ENCODE peak calls at places on chromosome 1, in ten cellular contexts. J is kidney epithelial cell, N is psoas muscle, Z is MCF 10A, W is transverse colon, M is WTC11, Y is Caco-2, Q is cardiac fibroblast, X is RWPE1, K is heart left ventricle. B is an unnamed sample.

GRCh38 chr1:171251042-171251740 is 2.9 kb downstream of the FMO1 start:
- DNase-seq in J (no peak), N (no peak), Z (peak), W (peak), M (peak), Y (no peak), Q (peak), X (peak), K (no peak), B (no peak)

GRCh38 chr1:30111431-30111830 is 612.0 kb downstream of the MATN1 start:
- DNase-seq in J (peak), N (no peak), Z (peak), W (peak), M (peak), Y (peak), Q (peak), X (peak), K (no peak), B (peak)

GRCh38 chr1:169070547-169070946 is 35.9 kb upstream of the ATP1B1 start:
- DNase-seq in J (no peak), N (no peak), Z (no peak), W (no peak), M (no peak), Y (no peak), Q (no peak), X (no peak), K (no peak), B (no peak)

GRCh38 chr1:180155202-180155682 is 573 bp downstream of the QSOX1 start:
- DNase-seq in J (no peak), N (no peak), Z (peak), W (peak), M (peak), Y (no peak), Q (peak), X (no peak), K (no peak), B (peak)

GRCh38 chr1:202162049-202162417 is 1.6 kb upstream of the PTPN7 start:
- DNase-seq in J (no peak), N (no peak), Z (no peak), W (peak), M (no peak), Y (no peak), Q (no peak), X (no peak), K (no peak), B (no peak)

GRCh38 chr1:156464335-156464734 is 36.2 kb downstream of the MEF2D start:
- DNase-seq in J (no peak), N (no peak), Z (peak), W (no peak), M (no peak), Y (no peak), Q (peak), X (peak), K (peak), B (no peak)

GRCh38 chr1:28642056-28642846 is 616 bp downstream of the TAF12 start:
- DNase-seq in J (no peak), N (no peak), Z (no peak), W (no peak), M (no peak), Y (no peak), Q (no peak), X (peak), K (no peak), B (peak)

GRCh38 chr1:101253976-101254660 is 17.3 kb downstream of the S1PR1 start:
- DNase-seq in J (no peak), N (no peak), Z (peak), W (no peak), M (no peak), Y (no peak), Q (peak), X (no peak), K (no peak), B (no peak)

GRCh38 chr1:156106624-156107488 is 7.7 kb upstream of the LMNA start:
- DNase-seq in J (no peak), N (no peak), Z (no peak), W (no peak), M (peak), Y (peak), Q (peak), X (no peak), K (no peak), B (no peak)

GRCh38 chr1:38123356-38123755 is 76.8 kb upstream of the POU3F1 start:
- DNase-seq in J (no peak), N (no peak), Z (peak), W (no peak), M (no peak), Y (no peak), Q (no peak), X (peak), K (no peak), B (no peak)

GRCh38 chr1:51855624-51856023 is 22.9 kb downstream of the NRDC start:
- DNase-seq in J (no peak), N (no peak), Z (no peak), W (no peak), M (no peak), Y (no peak), Q (no peak), X (no peak), K (no peak), B (no peak)

GRCh38 chr1:12615916-12616708 is 1.9 kb downstream of the DHRS3 start:
- DNase-seq in J (no peak), N (peak), Z (peak), W (peak), M (peak), Y (peak), Q (peak), X (peak), K (peak), B (no peak)

GRCh38 chr1:209714338-209714737 is 9.7 kb downstream of the HSD11B1 start:
- DNase-seq in J (no peak), N (no peak), Z (no peak), W (no peak), M (no peak), Y (no peak), Q (no peak), X (no peak), K (no peak), B (no peak)

GRCh38 chr1:174160109-174160473 is 771 bp downstream of the RABGAP1L start:
- DNase-seq in J (peak), N (peak), Z (peak), W (peak), M (peak), Y (peak), Q (peak), X (peak), K (peak), B (peak)

GRCh38 chr1:66503841-66504470 is 30.0 kb upstream of the SGIP1 start:
- DNase-seq in J (no peak), N (no peak), Z (peak), W (peak), M (peak), Y (peak), Q (peak), X (peak), K (peak), B (peak)

GRCh38 chr1:85330206-85330605 is 53.8 kb upstream of the BCL10 start:
- DNase-seq in J (peak), N (no peak), Z (peak), W (no peak), M (no peak), Y (peak), Q (peak), X (peak), K (no peak), B (no peak)

GRCh38 chr1:116910379-116911165 is 856 bp downstream of the PTGFRN start:
- DNase-seq in J (no peak), N (peak), Z (peak), W (peak), M (peak), Y (peak), Q (no peak), X (peak), K (peak), B (peak)

GRCh38 chr1:14598007-14598497 is 433 bp upstream of the KAZN start:
- DNase-seq in J (no peak), N (no peak), Z (no peak), W (no peak), M (peak), Y (no peak), Q (no peak), X (no peak), K (no peak), B (peak)

GRCh38 chr1:237799762-237800474 is 90.8 kb downstream of the ZP4 start:
- DNase-seq in J (peak), N (no peak), Z (peak), W (peak), M (peak), Y (peak), Q (peak), X (peak), K (peak), B (peak)

GRCh38 chr1:186869829-186870228 is 41.1 kb downstream of the PLA2G4A start:
- DNase-seq in J (no peak), N (no peak), Z (no peak), W (no peak), M (no peak), Y (no peak), Q (no peak), X (no peak), K (no peak), B (no peak)

GRCh38 chr1:173429517-173430477 is 47.3 kb upstream of the PRDX6 start:
- DNase-seq in J (peak), N (peak), Z (peak), W (peak), M (peak), Y (peak), Q (peak), X (peak), K (peak), B (peak)

GRCh38 chr1:219788700-219789099 is 139.7 kb downstream of the SLC30A10 start:
- DNase-seq in J (no peak), N (no peak), Z (no peak), W (no peak), M (no peak), Y (no peak), Q (no peak), X (no peak), K (no peak), B (no peak)

GRCh38 chr1:207959141-207959825 is 48.4 kb upstream of the CD34 start:
- DNase-seq in J (no peak), N (peak), Z (no peak), W (peak), M (peak), Y (no peak), Q (peak), X (peak), K (peak), B (peak)

GRCh38 chr1:4002741-4003140 is 102.7 kb upstream of the C1orf174 start:
- DNase-seq in J (no peak), N (no peak), Z (no peak), W (no peak), M (no peak), Y (no peak), Q (no peak), X (no peak), K (no peak), B (no peak)

GRCh38 chr1:179820216-179820970 is 57.2 kb downstream of the TOR1AIP2 start:
- DNase-seq in J (no peak), N (no peak), Z (no peak), W (no peak), M (no peak), Y (no peak), Q (no peak), X (no peak), K (no peak), B (no peak)

GRCh38 chr1:26922901-26923300 is 1.4 kb downstream of the NUDC start:
- DNase-seq in J (no peak), N (no peak), Z (no peak), W (no peak), M (no peak), Y (no peak), Q (no peak), X (no peak), K (no peak), B (no peak)

GRCh38 chr1:11543392-11543791 is 64.4 kb downstream of the DISP3 start:
- DNase-seq in J (no peak), N (no peak), Z (no peak), W (no peak), M (no peak), Y (no peak), Q (no peak), X (no peak), K (no peak), B (no peak)

GRCh38 chr1:18581420-18581880 is 49.2 kb upstream of the PAX7 start:
- DNase-seq in J (no peak), N (peak), Z (peak), W (peak), M (peak), Y (no peak), Q (peak), X (peak), K (no peak), B (peak)

GRCh38 chr1:192639607-192640368 is 3.8 kb downstream of the RGS13 start:
- DNase-seq in J (peak), N (no peak), Z (peak), W (no peak), M (no peak), Y (no peak), Q (peak), X (peak), K (no peak), B (no peak)

GRCh38 chr1:230866171-230866811 is 2.0 kb downstream of the C1orf198 start:
- DNase-seq in J (no peak), N (no peak), Z (no peak), W (no peak), M (no peak), Y (no peak), Q (peak), X (no peak), K (no peak), B (no peak)

GRCh38 chr1:51729824-51730284 is 113.0 kb downstream of the OSBPL9 start:
- DNase-seq in J (no peak), N (no peak), Z (peak), W (no peak), M (no peak), Y (no peak), Q (peak), X (peak), K (no peak), B (no peak)

GRCh38 chr1:244964112-244964971 is 100.0 kb upstream of the HNRNPU start:
- DNase-seq in J (no peak), N (no peak), Z (peak), W (peak), M (no peak), Y (peak), Q (peak), X (no peak), K (no peak), B (no peak)

GRCh38 chr1:185284533-185285244 is 32.4 kb downstream of the IVNS1ABP start:
- DNase-seq in J (no peak), N (no peak), Z (no peak), W (no peak), M (no peak), Y (peak), Q (no peak), X (no peak), K (no peak), B (no peak)

GRCh38 chr1:185284106-185284505 is 32.9 kb downstream of the IVNS1ABP start:
- DNase-seq in J (no peak), N (no peak), Z (no peak), W (no peak), M (no peak), Y (no peak), Q (no peak), X (no peak), K (no peak), B (no peak)

GRCh38 chr1:185289880-185290279 is 27.2 kb downstream of the IVNS1ABP start:
- DNase-seq in J (no peak), N (no peak), Z (no peak), W (no peak), M (no peak), Y (no peak), Q (no peak), X (no peak), K (no peak), B (no peak)

GRCh38 chr1:185288435-185288834 is 28.6 kb downstream of the IVNS1ABP start:
- DNase-seq in J (no peak), N (no peak), Z (no peak), W (no peak), M (no peak), Y (no peak), Q (no peak), X (no peak), K (no peak), B (no peak)

GRCh38 chr1:185287451-185287850 is 29.6 kb downstream of the IVNS1ABP start:
- DNase-seq in J (no peak), N (no peak), Z (no peak), W (no peak), M (no peak), Y (no peak), Q (no peak), X (no peak), K (no peak), B (no peak)
- TF ChIP-seq CTCF in J (no peak), N (no peak), Z (no peak), W (no peak), M (no peak), Y (no peak), Q (no peak), X (no peak), K (no peak), B (no peak)

GRCh38 chr1:163060343-163061007 is 8.7 kb upstream of the RGS4 start:
- DNase-seq in J (no peak), N (no peak), Z (no peak), W (no peak), M (no peak), Y (no peak), Q (no peak), X (no peak), K (no peak), B (no peak)
- TF ChIP-seq CTCF in J (no peak), N (no peak), Z (no peak), W (no peak), M (no peak), Y (no peak), Q (no peak), X (no peak), K (no peak), B (no peak)

GRCh38 chr1:226100436-226101347 is 38.2 kb downstream of the H3-3A start:
- DNase-seq in J (no peak), N (no peak), Z (no peak), W (peak), M (peak), Y (no peak), Q (peak), X (no peak), K (peak), B (no peak)
- TF ChIP-seq CTCF in J (no peak), N (no peak), Z (no peak), W (no peak), M (no peak), Y (no peak), Q (no peak), X (no peak), K (no peak), B (no peak)

DNA sequence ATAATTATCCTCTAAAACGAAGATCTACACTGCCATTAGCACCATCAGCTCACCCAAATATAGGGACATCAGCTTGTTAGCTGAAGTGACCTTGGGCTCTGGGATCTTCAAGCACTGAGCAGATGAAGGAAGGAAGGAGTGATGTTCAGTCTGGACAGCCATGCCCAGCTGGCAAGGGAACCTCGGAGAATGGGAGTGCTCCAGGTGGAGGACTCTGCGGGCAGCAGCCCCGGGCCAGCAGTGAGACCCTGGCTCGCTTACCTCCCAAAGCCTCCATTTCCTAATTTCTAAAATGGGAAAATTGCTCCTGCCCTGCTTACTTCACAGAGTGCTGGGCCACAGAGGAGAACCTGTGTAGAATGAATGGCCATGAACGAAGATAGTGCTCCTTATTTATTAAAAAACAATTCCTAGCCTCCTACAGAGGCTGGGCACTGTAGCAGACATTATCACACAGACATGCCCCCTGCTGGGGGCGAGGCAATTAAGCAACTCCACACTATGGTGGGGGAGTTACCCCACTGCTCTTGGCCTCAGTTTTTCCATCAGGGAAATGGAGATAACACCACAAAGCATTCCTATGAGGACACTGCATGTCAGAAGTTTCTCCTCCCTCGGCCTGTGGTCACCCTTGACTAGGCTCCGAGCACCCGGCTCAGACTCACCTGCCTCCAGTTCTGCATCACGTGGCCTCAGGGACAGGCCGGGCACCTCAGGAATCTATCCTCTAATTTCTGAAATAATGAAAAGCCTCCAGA is 117.6 kb downstream of the KCNN3 start:
- DNase-seq in J (no peak), N (no peak), Z (peak), W (no peak), M (no peak), Y (no peak), Q (no peak), X (no peak), K (no peak), B (no peak)
- TF ChIP-seq CTCF in J (no peak), N (no peak), Z (no peak), W (no peak), M (no peak), Y (no peak), Q (no peak), X (no peak), K (no peak), B (peak)

GRCh38 chr1:225341642-225342041 is 86.2 kb downstream of the LBR start:
- DNase-seq in J (no peak), N (no peak), Z (no peak), W (no peak), M (no peak), Y (no peak), Q (no peak), X (no peak), K (no peak), B (no peak)

GRCh38 chr1:225342695-225343094 is 85.1 kb downstream of the LBR start:
- DNase-seq in J (no peak), N (no peak), Z (no peak), W (no peak), M (no peak), Y (no peak), Q (no peak), X (no peak), K (no peak), B (no peak)

GRCh38 chr1:225347123-225347683 is 80.6 kb downstream of the LBR start:
- DNase-seq in J (no peak), N (no peak), Z (no peak), W (no peak), M (no peak), Y (no peak), Q (no peak), X (no peak), K (no peak), B (peak)

GRCh38 chr1:225348400-225348799 is 79.4 kb downstream of the LBR start:
- DNase-seq in J (no peak), N (no peak), Z (no peak), W (no peak), M (no peak), Y (no peak), Q (no peak), X (no peak), K (no peak), B (no peak)

GRCh38 chr1:225343618-225344017 is 84.2 kb downstream of the LBR start:
- DNase-seq in J (no peak), N (no peak), Z (peak), W (no peak), M (no peak), Y (no peak), Q (peak), X (peak), K (no peak), B (no peak)
- TF ChIP-seq CTCF in J (peak), N (peak), Z (peak), W (no peak), M (no peak), Y (no peak), Q (peak), X (peak), K (no peak), B (no peak)

DNA sequence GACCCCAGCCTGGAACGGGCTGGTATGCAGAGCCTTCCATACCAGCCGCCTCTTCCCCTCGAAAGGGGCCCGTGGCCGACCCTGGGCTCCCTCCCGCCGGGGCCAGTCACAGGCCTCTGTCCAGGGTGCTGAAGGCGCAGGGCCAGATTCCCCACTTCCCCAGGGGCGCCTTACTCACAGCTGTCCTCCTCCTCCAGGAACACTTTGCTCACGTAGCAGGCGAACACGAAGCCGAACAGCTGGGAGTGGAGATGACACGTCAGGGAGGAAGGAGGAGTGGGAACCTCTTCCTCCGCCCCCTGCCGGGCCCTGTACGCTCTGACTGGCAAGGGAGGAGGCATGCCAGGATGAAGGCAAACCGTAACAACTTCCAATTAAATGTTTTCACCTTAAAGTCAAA is 57.3 kb downstream of the NKAIN1 start:
- DNase-seq in J (peak), N (peak), Z (peak), W (peak), M (peak), Y (peak), Q (peak), X (peak), K (peak), B (peak)
- TF ChIP-seq CTCF in J (peak), N (peak), Z (peak), W (no peak), M (no peak), Y (no peak), Q (peak), X (no peak), K (no peak), B (peak)

DNA sequence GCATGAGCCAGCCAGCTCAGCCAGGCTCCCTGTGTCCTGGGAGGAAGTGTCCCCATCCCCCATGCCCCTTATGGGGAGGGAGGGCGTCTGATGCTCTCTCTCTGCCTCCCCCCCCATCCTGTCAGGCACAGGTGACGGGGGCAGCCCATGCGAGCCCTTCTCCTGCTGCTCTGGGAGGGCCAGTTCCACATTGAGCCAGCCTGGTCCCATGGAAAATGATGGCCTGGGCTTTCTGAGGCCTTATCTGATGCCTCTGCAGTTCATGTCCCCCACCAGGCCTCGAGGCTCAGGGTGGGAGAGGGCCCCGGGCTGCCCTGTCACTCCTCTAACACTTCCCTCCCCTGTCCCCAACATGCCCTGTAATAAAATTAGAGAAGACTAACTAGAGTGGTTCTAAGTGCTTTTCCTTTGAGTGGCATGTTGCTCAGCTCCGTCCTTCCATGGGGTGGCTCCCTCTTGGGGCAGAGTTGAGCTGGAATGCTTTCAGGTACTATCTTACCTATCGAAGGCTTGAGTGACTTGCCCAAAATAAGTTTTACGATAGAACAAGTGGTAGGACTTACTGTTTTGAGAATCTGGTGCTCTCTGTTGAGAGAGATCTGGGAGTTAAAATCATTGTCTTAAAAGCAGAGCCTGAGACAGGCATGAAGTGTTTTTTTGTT is 1.8 kb upstream of the MTFR1L start:
- DNase-seq in J (no peak), N (no peak), Z (no peak), W (no peak), M (peak), Y (no peak), Q (no peak), X (no peak), K (no peak), B (no peak)
- TF ChIP-seq CTCF in J (peak), N (no peak), Z (no peak), W (peak), M (no peak), Y (no peak), Q (no peak), X (no peak), K (no peak), B (peak)